ENCODE peak calls at places on chromosomes 5 and 9, in eight cellular contexts. K, A, E, Z, N, M, P and L are unnamed samples.

GRCh38 chr5:179374506-179375235 is 29.4 kb upstream of the ADAMTS2 start:
- DNase-seq in K (no peak), A (no peak), E (no peak), Z (no peak), N (no peak), M (peak; percentile 30), P (no peak), L (peak; percentile 5)

GRCh38 chr9:77982985-77983662 is 48.5 kb downstream of the GNAQ start:
- DNase-seq in K (no peak), A (no peak), E (no peak), Z (no peak), N (no peak), M (no peak), P (no peak), L (no peak)

GRCh38 chr9:114409103-114409780 is 21.5 kb upstream of the AKNA start:
- DNase-seq in K (no peak), A (no peak), E (no peak), Z (peak; percentile 38), N (no peak), M (peak; percentile 74), P (peak; percentile 34), L (peak; percentile 43)

GRCh38 chr9:111961575-111961974 is 65.0 kb downstream of the UGCG start:
- DNase-seq in K (peak; percentile 96), A (no peak), E (no peak), Z (no peak), N (no peak), M (no peak), P (peak; percentile 75), L (no peak)

GRCh38 chr5:135013445-135013844 is 20.6 kb downstream of the PITX1 start:
- DNase-seq in K (no peak), A (no peak), E (no peak), Z (no peak), N (no peak), M (no peak), P (no peak), L (peak; percentile 4)

GRCh38 chr5:68419637-68420452 is 204.3 kb downstream of the PIK3R1 start:
- DNase-seq in K (no peak), A (no peak), E (no peak), Z (peak; percentile 52), N (peak; percentile 70), M (no peak), P (peak; percentile 31), L (peak; percentile 66)

GRCh38 chr5:141491323-141492167 is 2.7 kb downstream of the PCDHGC5 start:
- DNase-seq in K (no peak), A (no peak), E (no peak), Z (no peak), N (no peak), M (no peak), P (no peak), L (no peak)

GRCh38 chr5:37668524-37669047 is 171.3 kb downstream of the GDNF start:
- DNase-seq in K (peak; percentile 89), A (no peak), E (no peak), Z (peak; percentile 89), N (peak; percentile 90), M (no peak), P (peak; percentile 74), L (no peak)

GRCh38 chr5:135135530-135136201 is 101.6 kb upstream of the PITX1 start:
- DNase-seq in K (peak; percentile 92), A (no peak), E (no peak), Z (peak; percentile 89), N (peak; percentile 52), M (peak; percentile 73), P (peak; percentile 31), L (no peak)

GRCh38 chr5:6780802-6781391 is 67.7 kb downstream of the TENT4A start:
- DNase-seq in K (no peak), A (no peak), E (no peak), Z (no peak), N (no peak), M (no peak), P (no peak), L (peak; percentile 16)

GRCh38 chr9:80899208-80899607 is 790.1 kb downstream of the TLE1 start:
- DNase-seq in K (no peak), A (no peak), E (no peak), Z (no peak), N (peak; percentile 23), M (no peak), P (no peak), L (no peak)

GRCh38 chr5:153974131-153974812 is 64.4 kb downstream of the FAM114A2 start:
- DNase-seq in K (no peak), A (no peak), E (no peak), Z (peak; percentile 76), N (no peak), M (no peak), P (no peak), L (peak; percentile 29)

GRCh38 chr5:176639208-176639607 is 8.1 kb upstream of the TSPAN17 start:
- DNase-seq in K (no peak), A (no peak), E (no peak), Z (no peak), N (no peak), M (no peak), P (no peak), L (no peak)

GRCh38 chr9:128628471-128629048 is 28.1 kb downstream of the DYNC2I2 start:
- DNase-seq in K (no peak), A (no peak), E (no peak), Z (peak; percentile 63), N (no peak), M (peak; percentile 42), P (peak; percentile 35), L (peak; percentile 40)

GRCh38 chr5:138874241-138874640 is 894 bp downstream of the LRRTM2 start:
- DNase-seq in K (no peak), A (no peak), E (no peak), Z (no peak), N (peak; percentile 6), M (no peak), P (no peak), L (no peak)

GRCh38 chr5:59158165-59158564 is 575.3 kb downstream of the RAB3C start:
- DNase-seq in K (no peak), A (no peak), E (no peak), Z (no peak), N (no peak), M (no peak), P (no peak), L (no peak)

GRCh38 chr5:92548351-92548750 is 1032.7 kb downstream of the NR2F1-AS1 start:
- DNase-seq in K (no peak), A (no peak), E (no peak), Z (no peak), N (no peak), M (no peak), P (no peak), L (no peak)

GRCh38 chr9:113349434-113350337 is at the start of gene BSPRY:
- DNase-seq in K (no peak), A (peak; percentile 16), E (peak; percentile 41), Z (peak; percentile 55), N (no peak), M (no peak), P (peak; percentile 67), L (peak; percentile 39)

GRCh38 chr5:81665795-81666194 is 85.1 kb downstream of the SSBP2 start:
- DNase-seq in K (no peak), A (no peak), E (no peak), Z (no peak), N (no peak), M (no peak), P (no peak), L (no peak)

GRCh38 chr9:110742741-110743371 is 74.3 kb downstream of the MUSK start:
- DNase-seq in K (no peak), A (no peak), E (no peak), Z (peak; percentile 56), N (peak; percentile 92), M (no peak), P (no peak), L (no peak)

GRCh38 chr5:31329722-31330121 is 136.2 kb downstream of the CDH6 start:
- DNase-seq in K (no peak), A (no peak), E (no peak), Z (no peak), N (no peak), M (no peak), P (no peak), L (no peak)